ENCODE peak calls at places on chromosome 14, in five cellular contexts. One of them, this sample, is unnamed.

GRCh38 chr14:100388137-100389050 is 65.3 kb downstream of the SLC25A47 start:
- DNase-seq in astrocyte of the spinal cord: no peak
- DNase-seq in naive thymus-derived CD4-positive, alpha-beta T cell: no peak
- DNase-seq in NB4: no peak
- DNase-seq in foreskin fibroblast: no peak
- DNase-seq in this sample: no peak

GRCh38 chr14:96083667-96084320 is 44.6 kb downstream of the C14orf132 start:
- DNase-seq in astrocyte of the spinal cord: no peak
- DNase-seq in naive thymus-derived CD4-positive, alpha-beta T cell: no peak
- DNase-seq in NB4: no peak
- DNase-seq in foreskin fibroblast: no peak
- DNase-seq in this sample: peak

GRCh38 chr14:97298331-97298730 is 501.1 kb downstream of the VRK1 start:
- DNase-seq in astrocyte of the spinal cord: no peak
- DNase-seq in naive thymus-derived CD4-positive, alpha-beta T cell: no peak
- DNase-seq in NB4: peak
- DNase-seq in foreskin fibroblast: no peak
- DNase-seq in this sample: no peak

GRCh38 chr14:41605550-41606248 is 977 bp upstream of the LRFN5 start:
- DNase-seq in astrocyte of the spinal cord: peak
- DNase-seq in naive thymus-derived CD4-positive, alpha-beta T cell: no peak
- DNase-seq in NB4: no peak
- DNase-seq in foreskin fibroblast: no peak
- DNase-seq in this sample: no peak

GRCh38 chr14:93089501-93090269 is 26.0 kb downstream of the ITPK1 start:
- DNase-seq in astrocyte of the spinal cord: no peak
- DNase-seq in naive thymus-derived CD4-positive, alpha-beta T cell: no peak
- DNase-seq in NB4: no peak
- DNase-seq in foreskin fibroblast: no peak
- DNase-seq in this sample: no peak

GRCh38 chr14:88818018-88818417 is 6.4 kb upstream of the TTC8 start:
- DNase-seq in astrocyte of the spinal cord: no peak
- DNase-seq in naive thymus-derived CD4-positive, alpha-beta T cell: no peak
- DNase-seq in NB4: no peak
- DNase-seq in foreskin fibroblast: no peak
- DNase-seq in this sample: no peak

GRCh38 chr14:104224516-104225281 is 86.3 kb downstream of the KIF26A start:
- DNase-seq in astrocyte of the spinal cord: no peak
- DNase-seq in naive thymus-derived CD4-positive, alpha-beta T cell: no peak
- DNase-seq in NB4: peak
- DNase-seq in foreskin fibroblast: no peak
- DNase-seq in this sample: no peak

GRCh38 chr14:70188292-70188607 is 501 bp downstream of the SLC8A3 start:
- DNase-seq in astrocyte of the spinal cord: no peak
- DNase-seq in naive thymus-derived CD4-positive, alpha-beta T cell: no peak
- DNase-seq in NB4: no peak
- DNase-seq in foreskin fibroblast: peak
- DNase-seq in this sample: no peak

GRCh38 chr14:80489513-80489912 is 278.2 kb upstream of the DIO2 start:
- DNase-seq in astrocyte of the spinal cord: no peak
- DNase-seq in naive thymus-derived CD4-positive, alpha-beta T cell: no peak
- DNase-seq in NB4: no peak
- DNase-seq in foreskin fibroblast: no peak
- DNase-seq in this sample: no peak

GRCh38 chr14:90499908-90500664 is 103.3 kb downstream of the CALM1 start:
- DNase-seq in astrocyte of the spinal cord: no peak
- DNase-seq in naive thymus-derived CD4-positive, alpha-beta T cell: no peak
- DNase-seq in NB4: no peak
- DNase-seq in foreskin fibroblast: no peak
- DNase-seq in this sample: peak

GRCh38 chr14:90499121-90499520 is 102.3 kb downstream of the CALM1 start:
- DNase-seq in astrocyte of the spinal cord: no peak
- DNase-seq in naive thymus-derived CD4-positive, alpha-beta T cell: no peak
- DNase-seq in NB4: no peak
- DNase-seq in foreskin fibroblast: no peak
- DNase-seq in this sample: no peak

GRCh38 chr14:90498198-90498597 is 101.4 kb downstream of the CALM1 start:
- DNase-seq in astrocyte of the spinal cord: no peak
- DNase-seq in naive thymus-derived CD4-positive, alpha-beta T cell: no peak
- DNase-seq in NB4: no peak
- DNase-seq in foreskin fibroblast: no peak
- DNase-seq in this sample: no peak

GRCh38 chr14:90502760-90503159 is 105.9 kb downstream of the CALM1 start:
- DNase-seq in astrocyte of the spinal cord: no peak
- DNase-seq in naive thymus-derived CD4-positive, alpha-beta T cell: no peak
- DNase-seq in NB4: no peak
- DNase-seq in foreskin fibroblast: no peak
- DNase-seq in this sample: no peak

GRCh38 chr14:90500665-90501370 is 104.0 kb downstream of the CALM1 start:
- DNase-seq in astrocyte of the spinal cord: no peak
- DNase-seq in naive thymus-derived CD4-positive, alpha-beta T cell: no peak
- DNase-seq in NB4: peak
- DNase-seq in foreskin fibroblast: no peak
- DNase-seq in this sample: peak
- H3K4me3 ChIP-seq in astrocyte of the spinal cord: no peak
- H3K4me3 ChIP-seq in naive thymus-derived CD4-positive, alpha-beta T cell: no peak
- H3K4me3 ChIP-seq in NB4: peak
- H3K4me3 ChIP-seq in foreskin fibroblast: no peak
- H3K4me3 ChIP-seq in this sample: no peak

GRCh38 chr14:94592457-94592856 is 11.2 kb downstream of the SERPINA5 start:
- DNase-seq in astrocyte of the spinal cord: no peak
- DNase-seq in naive thymus-derived CD4-positive, alpha-beta T cell: no peak
- DNase-seq in NB4: no peak
- DNase-seq in foreskin fibroblast: no peak
- DNase-seq in this sample: peak
- H3K4me3 ChIP-seq in astrocyte of the spinal cord: no peak
- H3K4me3 ChIP-seq in naive thymus-derived CD4-positive, alpha-beta T cell: no peak
- H3K4me3 ChIP-seq in NB4: no peak
- H3K4me3 ChIP-seq in foreskin fibroblast: no peak
- H3K4me3 ChIP-seq in this sample: no peak

DNA sequence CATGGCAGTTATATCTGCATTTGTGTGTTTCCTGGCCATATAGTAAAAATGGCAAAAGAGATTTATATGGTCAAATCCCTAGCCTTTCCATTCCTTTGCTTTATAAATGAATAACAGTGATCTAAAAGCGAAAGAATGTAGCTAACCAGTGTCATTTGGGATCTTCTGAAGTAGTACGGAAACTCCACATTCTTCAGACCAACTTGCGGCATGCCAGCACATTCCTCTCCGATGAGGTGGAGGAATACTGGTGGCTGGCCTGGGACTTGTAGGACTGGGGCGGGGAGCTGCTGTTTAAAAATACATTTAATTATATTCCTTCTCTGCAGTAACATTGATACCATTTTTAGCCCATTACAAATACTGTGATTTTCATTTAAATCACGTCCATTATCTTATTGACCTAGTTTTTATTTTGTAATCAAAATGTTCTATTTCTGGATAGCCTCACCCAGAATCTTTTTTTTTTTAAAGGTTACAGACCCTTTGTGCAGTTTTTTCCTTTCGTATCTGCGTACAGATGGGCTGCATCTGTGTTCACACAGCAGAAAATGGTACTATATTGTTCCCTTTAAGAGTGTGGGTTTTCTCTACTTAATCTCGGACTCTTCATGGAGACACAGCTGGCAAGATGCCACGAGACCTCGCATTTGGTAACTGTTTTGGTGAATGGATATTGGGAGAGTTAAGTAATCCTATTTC is 85.4 kb downstream of the SAMD4A start:
- DNase-seq in astrocyte of the spinal cord: peak
- DNase-seq in naive thymus-derived CD4-positive, alpha-beta T cell: no peak
- DNase-seq in NB4: no peak
- DNase-seq in foreskin fibroblast: peak
- DNase-seq in this sample: peak
- H3K4me3 ChIP-seq in astrocyte of the spinal cord: peak
- H3K4me3 ChIP-seq in naive thymus-derived CD4-positive, alpha-beta T cell: no peak
- H3K4me3 ChIP-seq in NB4: no peak
- H3K4me3 ChIP-seq in foreskin fibroblast: peak
- H3K4me3 ChIP-seq in this sample: no peak

DNA sequence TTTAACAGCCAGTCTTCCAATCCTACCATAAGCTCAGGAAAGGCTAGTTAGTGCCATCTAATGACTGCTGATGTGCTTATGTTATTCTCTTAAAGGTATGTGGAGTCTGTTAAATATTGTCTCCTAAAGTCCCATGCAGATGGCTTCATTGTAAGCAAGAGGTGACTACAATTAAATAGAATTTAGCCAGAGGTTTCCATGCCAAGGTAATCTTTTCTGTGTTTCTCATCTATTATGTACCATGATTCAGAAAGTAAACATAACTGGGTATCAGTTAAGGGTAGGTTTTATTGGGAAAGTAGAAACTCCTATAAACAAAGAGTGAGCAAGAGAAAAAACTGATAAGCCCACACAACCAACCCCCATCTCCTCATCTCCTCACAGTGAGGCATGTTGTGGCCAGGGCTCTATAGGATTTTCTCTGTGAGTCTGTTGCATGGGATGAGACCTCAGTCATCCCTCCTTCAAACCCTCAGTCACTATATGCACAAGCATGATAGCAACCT is 611.7 kb downstream of the SNAPC1 start:
- DNase-seq in astrocyte of the spinal cord: no peak
- DNase-seq in naive thymus-derived CD4-positive, alpha-beta T cell: no peak
- DNase-seq in NB4: no peak
- DNase-seq in foreskin fibroblast: no peak
- DNase-seq in this sample: no peak
- H3K4me3 ChIP-seq in astrocyte of the spinal cord: no peak
- H3K4me3 ChIP-seq in naive thymus-derived CD4-positive, alpha-beta T cell: no peak
- H3K4me3 ChIP-seq in NB4: no peak
- H3K4me3 ChIP-seq in foreskin fibroblast: no peak
- H3K4me3 ChIP-seq in this sample: no peak

This sample was measured in right lobe of liver.